ENCODE peak calls at places on chromosomes 5 and 9, in nine cellular contexts. O is HCEC 1CT, D is MCF 10A, L is H1, Z is NCI-H2081, W is AG04450, J is AG20443, K is NCI-H1930, H is T-helper 17 cell. T is an unnamed sample.

GRCh38 chr9:97632406-97632991 is 669 bp downstream of the TSTD2 start:
- DNase-seq in K (no peak), Z (peak), O (peak), D (no peak), J (no peak), L (peak), H (no peak), W (peak), T (peak)

GRCh38 chr5:174922955-174923354 is 198.6 kb downstream of the MSX2 start:
- DNase-seq in Z (no peak), H (no peak), L (no peak), K (no peak), O (no peak), J (no peak), D (no peak), W (no peak), T (no peak)

GRCh38 chr5:169850407-169850806 is 129.9 kb downstream of the INSYN2B start:
- DNase-seq in H (no peak), J (no peak), Z (no peak), W (no peak), O (no peak), K (no peak), L (no peak), D (no peak), T (no peak)

GRCh38 chr5:135013947-135014570 is 20.0 kb downstream of the PITX1 start:
- DNase-seq in W (peak), L (no peak), Z (peak), D (no peak), O (peak), J (no peak), H (no peak), K (no peak), T (no peak)

GRCh38 chr5:135735831-135736230 is 98.6 kb upstream of the SLC25A48 start:
- DNase-seq in H (no peak), L (no peak), D (no peak), W (no peak), K (no peak), O (no peak), Z (no peak), J (no peak), T (no peak)

GRCh38 chr9:20594521-20594920 is 27.8 kb downstream of the MLLT3 start:
- DNase-seq in W (no peak), L (no peak), O (no peak), H (no peak), Z (no peak), D (no peak), K (no peak), J (no peak), T (no peak)

GRCh38 chr5:172443441-172444109 is 10.8 kb downstream of the SH3PXD2B start:
- DNase-seq in O (peak), L (no peak), K (no peak), H (no peak), J (peak), W (peak), D (peak), Z (peak), T (peak)

GRCh38 chr9:8940650-8941049 is 1141.1 kb upstream of the DMAC1 start:
- DNase-seq in K (no peak), D (no peak), J (no peak), L (no peak), O (no peak), H (no peak), W (no peak), Z (no peak), T (no peak)

GRCh38 chr9:79700607-79701330 is 129.0 kb downstream of the TLE4 start:
- DNase-seq in K (no peak), L (no peak), J (peak), O (no peak), D (no peak), H (no peak), W (no peak), Z (no peak), T (no peak)

GRCh38 chr5:109003928-109004327 is 256.2 kb downstream of the FER start:
- DNase-seq in Z (no peak), J (no peak), O (no peak), K (no peak), H (no peak), L (no peak), W (no peak), D (no peak), T (no peak)

GRCh38 chr9:36738318-36738975 is 165.8 kb downstream of the MELK start:
- DNase-seq in D (peak), O (peak), J (peak), H (no peak), L (no peak), K (no peak), Z (no peak), W (no peak), T (peak)

GRCh38 chr9:3436629-3437028 is 89.2 kb downstream of the RFX3 start:
- DNase-seq in O (peak), J (no peak), K (no peak), Z (no peak), D (no peak), L (no peak), W (peak), H (no peak), T (no peak)

GRCh38 chr9:100324594-100325200 is 28.0 kb downstream of the TEX10 start:
- DNase-seq in W (peak), L (no peak), H (no peak), Z (no peak), O (peak), D (peak), J (peak), K (no peak), T (no peak)

GRCh38 chr9:4096121-4096520 is 203.7 kb downstream of the GLIS3 start:
- DNase-seq in H (no peak), D (no peak), J (no peak), O (no peak), K (no peak), Z (no peak), W (no peak), L (no peak), T (no peak)

T was measured in BJ.